ENCODE peak calls at places on chromosome 2, in eight cellular contexts. One of them, this sample, is unnamed.

GRCh38 chr2:78992807-78993517 is 32.5 kb upstream of the REG3G start:
- DNase-seq in tibial nerve: no peak
- DNase-seq in stomach: peak
- DNase-seq in aorta: no peak
- DNase-seq in astrocyte of the spinal cord: no peak
- DNase-seq in cardiac fibroblast: no peak
- DNase-seq in effector memory CD4-positive, alpha-beta T cell: no peak
- DNase-seq in K562: no peak
- DNase-seq in this sample: no peak

GRCh38 chr2:42030829-42031228 is 17.0 kb upstream of the PKDCC start:
- DNase-seq in cardiac fibroblast: no peak
- DNase-seq in stomach: no peak
- DNase-seq in aorta: no peak
- DNase-seq in astrocyte of the spinal cord: no peak
- DNase-seq in tibial nerve: no peak
- DNase-seq in K562: no peak
- DNase-seq in effector memory CD4-positive, alpha-beta T cell: no peak
- DNase-seq in this sample: no peak

GRCh38 chr2:160427629-160428424 is 65.8 kb downstream of the RBMS1 start:
- DNase-seq in K562: no peak
- DNase-seq in astrocyte of the spinal cord: peak
- DNase-seq in stomach: no peak
- DNase-seq in effector memory CD4-positive, alpha-beta T cell: no peak
- DNase-seq in aorta: no peak
- DNase-seq in cardiac fibroblast: peak
- DNase-seq in tibial nerve: no peak
- DNase-seq in this sample: no peak

GRCh38 chr2:73268831-73269685 is 15.2 kb downstream of the FBXO41 start:
- DNase-seq in aorta: no peak
- DNase-seq in tibial nerve: no peak
- DNase-seq in stomach: peak
- DNase-seq in cardiac fibroblast: peak
- DNase-seq in astrocyte of the spinal cord: no peak
- DNase-seq in K562: no peak
- DNase-seq in effector memory CD4-positive, alpha-beta T cell: peak
- DNase-seq in this sample: no peak

GRCh38 chr2:96114903-96115581 is 1.3 kb downstream of the ADRA2B start:
- DNase-seq in astrocyte of the spinal cord: no peak
- DNase-seq in effector memory CD4-positive, alpha-beta T cell: peak
- DNase-seq in aorta: peak
- DNase-seq in K562: no peak
- DNase-seq in stomach: no peak
- DNase-seq in tibial nerve: no peak
- DNase-seq in cardiac fibroblast: no peak
- DNase-seq in this sample: no peak

GRCh38 chr2:33616873-33617272 is 17.8 kb upstream of the FAM98A start:
- DNase-seq in effector memory CD4-positive, alpha-beta T cell: no peak
- DNase-seq in aorta: no peak
- DNase-seq in cardiac fibroblast: no peak
- DNase-seq in tibial nerve: no peak
- DNase-seq in astrocyte of the spinal cord: no peak
- DNase-seq in K562: no peak
- DNase-seq in stomach: no peak
- DNase-seq in this sample: no peak

GRCh38 chr2:108324531-108325256 is 36.0 kb downstream of the SULT1C2 start:
- DNase-seq in effector memory CD4-positive, alpha-beta T cell: no peak
- DNase-seq in tibial nerve: no peak
- DNase-seq in astrocyte of the spinal cord: peak
- DNase-seq in K562: no peak
- DNase-seq in cardiac fibroblast: peak
- DNase-seq in stomach: no peak
- DNase-seq in aorta: no peak
- DNase-seq in this sample: no peak

GRCh38 chr2:239119346-239120126 is 271.7 kb downstream of the TWIST2 start:
- DNase-seq in tibial nerve: no peak
- DNase-seq in effector memory CD4-positive, alpha-beta T cell: no peak
- DNase-seq in K562: no peak
- DNase-seq in aorta: no peak
- DNase-seq in stomach: no peak
- DNase-seq in cardiac fibroblast: no peak
- DNase-seq in astrocyte of the spinal cord: no peak
- DNase-seq in this sample: no peak

GRCh38 chr2:159034728-159035127 is 66.3 kb downstream of the TANC1 start:
- DNase-seq in stomach: no peak
- DNase-seq in effector memory CD4-positive, alpha-beta T cell: no peak
- DNase-seq in aorta: no peak
- DNase-seq in tibial nerve: no peak
- DNase-seq in cardiac fibroblast: no peak
- DNase-seq in astrocyte of the spinal cord: no peak
- DNase-seq in K562: no peak
- DNase-seq in this sample: no peak

GRCh38 chr2:217685255-217685605 is 317.6 kb downstream of the TNS1 start:
- DNase-seq in effector memory CD4-positive, alpha-beta T cell: no peak
- DNase-seq in tibial nerve: peak
- DNase-seq in cardiac fibroblast: peak
- DNase-seq in K562: no peak
- DNase-seq in astrocyte of the spinal cord: peak
- DNase-seq in stomach: peak
- DNase-seq in aorta: peak
- DNase-seq in this sample: no peak

GRCh38 chr2:39549718-39550464 is 112.8 kb upstream of the MAP4K3 start:
- DNase-seq in astrocyte of the spinal cord: no peak
- DNase-seq in effector memory CD4-positive, alpha-beta T cell: no peak
- DNase-seq in stomach: no peak
- DNase-seq in cardiac fibroblast: no peak
- DNase-seq in K562: peak
- DNase-seq in aorta: no peak
- DNase-seq in tibial nerve: no peak
- DNase-seq in this sample: no peak

GRCh38 chr2:39546409-39546808 is 109.3 kb upstream of the MAP4K3 start:
- DNase-seq in K562: no peak
- DNase-seq in stomach: no peak
- DNase-seq in cardiac fibroblast: no peak
- DNase-seq in astrocyte of the spinal cord: no peak
- DNase-seq in effector memory CD4-positive, alpha-beta T cell: no peak
- DNase-seq in aorta: no peak
- DNase-seq in tibial nerve: no peak
- DNase-seq in this sample: no peak

GRCh38 chr2:39548971-39549370 is 111.9 kb upstream of the MAP4K3 start:
- DNase-seq in astrocyte of the spinal cord: no peak
- DNase-seq in tibial nerve: no peak
- DNase-seq in cardiac fibroblast: no peak
- DNase-seq in aorta: no peak
- DNase-seq in effector memory CD4-positive, alpha-beta T cell: no peak
- DNase-seq in stomach: no peak
- DNase-seq in K562: no peak
- DNase-seq in this sample: no peak

GRCh38 chr2:39546937-39547336 is 109.9 kb upstream of the MAP4K3 start:
- DNase-seq in stomach: no peak
- DNase-seq in tibial nerve: no peak
- DNase-seq in effector memory CD4-positive, alpha-beta T cell: no peak
- DNase-seq in cardiac fibroblast: no peak
- DNase-seq in astrocyte of the spinal cord: peak
- DNase-seq in K562: no peak
- DNase-seq in aorta: no peak
- DNase-seq in this sample: no peak

DNA sequence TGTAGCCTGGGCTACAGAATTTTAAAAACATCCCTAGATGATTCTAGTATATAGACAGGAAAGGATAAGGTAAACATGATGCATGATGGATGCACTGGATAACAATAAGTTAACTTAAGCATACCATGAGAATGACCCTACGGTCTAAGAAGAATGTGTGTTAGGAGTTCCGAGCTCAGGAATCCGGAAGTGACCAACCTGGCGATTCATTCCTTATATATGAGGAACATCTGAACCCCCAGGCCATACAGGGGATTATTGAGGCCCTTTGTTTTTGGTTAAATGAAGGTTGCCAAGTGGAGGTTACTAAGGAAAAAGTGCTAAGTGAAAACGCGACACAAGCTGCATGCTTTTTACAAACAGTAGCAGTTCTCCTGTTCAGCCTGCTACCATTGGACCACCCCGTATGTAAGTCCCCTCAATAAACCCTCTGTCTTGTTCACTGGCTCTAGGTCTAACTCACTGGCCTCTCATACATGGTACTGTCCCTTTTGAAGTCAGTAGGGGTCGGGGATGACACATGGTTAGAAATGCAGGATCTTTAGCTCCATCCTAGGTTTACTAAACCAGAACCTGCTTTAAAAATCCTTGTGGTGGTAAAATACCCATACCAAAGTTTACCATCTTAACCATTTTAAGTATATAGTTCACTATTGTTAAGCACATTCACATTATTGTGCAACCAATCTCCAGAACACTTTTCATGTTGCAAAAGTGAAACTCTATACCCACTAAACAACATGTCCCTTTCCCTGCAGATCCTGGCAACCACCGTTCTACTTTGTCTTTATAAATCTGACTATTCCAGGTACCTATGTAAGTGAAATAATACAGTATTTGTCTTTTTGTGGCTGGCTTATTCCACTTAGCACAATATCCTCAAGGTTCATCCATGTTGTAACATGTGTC is 111.0 kb upstream of the MAP4K3 start:
- DNase-seq in K562: no peak
- DNase-seq in tibial nerve: no peak
- DNase-seq in effector memory CD4-positive, alpha-beta T cell: no peak
- DNase-seq in cardiac fibroblast: no peak
- DNase-seq in aorta: no peak
- DNase-seq in stomach: no peak
- DNase-seq in astrocyte of the spinal cord: peak
- DNase-seq in this sample: no peak
- H3K4me3 ChIP-seq in K562: no peak
- H3K4me3 ChIP-seq in tibial nerve: no peak
- H3K4me3 ChIP-seq in effector memory CD4-positive, alpha-beta T cell: no peak
- H3K4me3 ChIP-seq in cardiac fibroblast: no peak
- H3K4me3 ChIP-seq in aorta: no peak
- H3K4me3 ChIP-seq in stomach: no peak
- H3K4me3 ChIP-seq in astrocyte of the spinal cord: no peak
- H3K4me3 ChIP-seq in this sample: no peak

DNA sequence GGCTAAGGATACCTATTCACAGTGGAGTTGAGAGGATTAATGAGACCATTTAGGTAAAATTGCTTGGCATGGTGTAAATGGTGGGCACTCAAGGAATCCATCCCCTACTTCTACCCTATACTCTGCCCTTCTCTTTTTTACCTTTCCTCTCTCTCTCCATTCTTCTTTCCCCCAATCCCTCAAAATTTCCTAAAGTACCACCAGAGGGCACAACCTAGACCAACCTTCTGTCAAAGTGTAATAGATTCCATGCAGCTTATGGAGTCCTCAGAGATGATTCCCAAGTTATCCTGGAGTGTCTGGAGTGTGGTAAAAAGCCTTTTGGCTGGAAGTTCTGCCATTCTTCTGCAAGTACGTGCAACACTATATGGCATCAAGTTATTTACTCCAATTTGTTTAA is 33.0 kb upstream of the CCDC195 start:
- DNase-seq in aorta: no peak
- DNase-seq in effector memory CD4-positive, alpha-beta T cell: no peak
- DNase-seq in astrocyte of the spinal cord: no peak
- DNase-seq in tibial nerve: no peak
- DNase-seq in cardiac fibroblast: peak
- DNase-seq in stomach: no peak
- DNase-seq in K562: no peak
- DNase-seq in this sample: no peak
- H3K4me3 ChIP-seq in aorta: no peak
- H3K4me3 ChIP-seq in effector memory CD4-positive, alpha-beta T cell: no peak
- H3K4me3 ChIP-seq in astrocyte of the spinal cord: no peak
- H3K4me3 ChIP-seq in tibial nerve: no peak
- H3K4me3 ChIP-seq in cardiac fibroblast: no peak
- H3K4me3 ChIP-seq in stomach: no peak
- H3K4me3 ChIP-seq in K562: no peak
- H3K4me3 ChIP-seq in this sample: no peak

GRCh38 chr2:55840460-55840859 is 83.1 kb downstream of the EFEMP1 start:
- DNase-seq in effector memory CD4-positive, alpha-beta T cell: no peak
- DNase-seq in astrocyte of the spinal cord: no peak
- DNase-seq in tibial nerve: no peak
- DNase-seq in aorta: no peak
- DNase-seq in cardiac fibroblast: no peak
- DNase-seq in K562: no peak
- DNase-seq in stomach: no peak
- DNase-seq in this sample: no peak

GRCh38 chr2:55842009-55842408 is 81.6 kb downstream of the EFEMP1 start:
- DNase-seq in stomach: no peak
- DNase-seq in effector memory CD4-positive, alpha-beta T cell: no peak
- DNase-seq in aorta: no peak
- DNase-seq in tibial nerve: no peak
- DNase-seq in astrocyte of the spinal cord: no peak
- DNase-seq in cardiac fibroblast: no peak
- DNase-seq in K562: no peak
- DNase-seq in this sample: no peak

GRCh38 chr2:55837073-55837472 is 86.5 kb downstream of the EFEMP1 start:
- DNase-seq in effector memory CD4-positive, alpha-beta T cell: no peak
- DNase-seq in aorta: no peak
- DNase-seq in tibial nerve: no peak
- DNase-seq in cardiac fibroblast: no peak
- DNase-seq in K562: no peak
- DNase-seq in astrocyte of the spinal cord: no peak
- DNase-seq in stomach: no peak
- DNase-seq in this sample: no peak

GRCh38 chr2:55838653-55839052 is 84.9 kb downstream of the EFEMP1 start:
- DNase-seq in tibial nerve: no peak
- DNase-seq in astrocyte of the spinal cord: no peak
- DNase-seq in stomach: no peak
- DNase-seq in effector memory CD4-positive, alpha-beta T cell: no peak
- DNase-seq in K562: no peak
- DNase-seq in cardiac fibroblast: no peak
- DNase-seq in aorta: no peak
- DNase-seq in this sample: no peak

DNA sequence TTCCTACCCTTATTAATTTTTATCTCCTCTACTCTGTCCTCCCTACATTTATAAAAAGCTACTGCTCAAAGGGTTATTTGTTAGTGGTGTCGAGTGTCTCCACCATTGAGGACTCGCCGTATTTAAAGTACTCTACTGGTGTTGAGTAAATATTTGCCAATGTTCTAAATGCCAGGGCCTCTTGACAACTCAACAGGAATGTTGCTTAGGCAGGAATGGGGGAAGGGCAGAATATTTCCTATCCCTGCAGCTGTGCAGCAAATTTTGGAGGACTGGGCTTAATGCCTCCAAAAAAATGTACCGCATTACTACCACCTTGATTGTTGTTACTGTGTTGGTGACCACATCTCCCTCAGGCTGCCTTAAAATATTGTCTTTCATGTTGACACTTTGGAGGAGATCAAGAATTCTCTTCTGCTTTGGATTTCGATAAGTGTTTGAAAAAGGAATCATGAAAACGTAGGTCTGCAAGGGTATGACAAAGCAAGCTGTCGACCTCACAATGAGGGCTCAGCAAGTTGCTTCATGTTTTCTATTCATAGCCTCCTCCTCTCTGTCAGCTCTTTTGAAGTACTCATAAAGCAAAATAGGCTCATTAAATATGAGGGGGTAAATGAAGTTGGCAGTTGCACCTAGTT is 84.3 kb downstream of the EFEMP1 start:
- DNase-seq in aorta: no peak
- DNase-seq in K562: no peak
- DNase-seq in tibial nerve: no peak
- DNase-seq in cardiac fibroblast: peak
- DNase-seq in astrocyte of the spinal cord: peak
- DNase-seq in stomach: peak
- DNase-seq in effector memory CD4-positive, alpha-beta T cell: no peak
- DNase-seq in this sample: no peak
- H3K4me3 ChIP-seq in aorta: no peak
- H3K4me3 ChIP-seq in K562: no peak
- H3K4me3 ChIP-seq in tibial nerve: no peak
- H3K4me3 ChIP-seq in cardiac fibroblast: no peak
- H3K4me3 ChIP-seq in astrocyte of the spinal cord: no peak
- H3K4me3 ChIP-seq in stomach: no peak
- H3K4me3 ChIP-seq in effector memory CD4-positive, alpha-beta T cell: no peak
- H3K4me3 ChIP-seq in this sample: no peak

GRCh38 chr2:6865346-6866238 is at the start of gene CMPK2:
- DNase-seq in K562: peak
- DNase-seq in effector memory CD4-positive, alpha-beta T cell: peak
- DNase-seq in tibial nerve: no peak
- DNase-seq in cardiac fibroblast: peak
- DNase-seq in astrocyte of the spinal cord: peak
- DNase-seq in aorta: peak
- DNase-seq in stomach: peak
- DNase-seq in this sample: peak
- H3K4me3 ChIP-seq in K562: peak
- H3K4me3 ChIP-seq in effector memory CD4-positive, alpha-beta T cell: peak
- H3K4me3 ChIP-seq in tibial nerve: peak
- H3K4me3 ChIP-seq in cardiac fibroblast: peak
- H3K4me3 ChIP-seq in astrocyte of the spinal cord: peak
- H3K4me3 ChIP-seq in aorta: peak
- H3K4me3 ChIP-seq in stomach: peak
- H3K4me3 ChIP-seq in this sample: peak

This sample was measured in dorsolateral prefrontal cortex.